ENCODE peak calls at places on chromosomes 3 and 15, in eight cellular contexts. O is IMR-90, T is sigmoid colon, F is cardiac muscle cell, D is fibroblast of pulmonary artery, S is breast epithelium, Z is brain microvascular endothelial cell, M is GM23338. G is an unnamed sample.

GRCh38 chr3:161310649-161311423 is 60.5 kb downstream of the SPTSSB start:
- DNase-seq in O (no peak), T (no peak), F (no peak), D (no peak), S (no peak), Z (no peak), M (no peak), G (no peak)

GRCh38 chr3:157231071-157231470 is 71.1 kb upstream of the CCNL1 start:
- DNase-seq in O (peak; percentile 75), T (no peak), F (no peak), D (peak; percentile 78), S (no peak), Z (peak; percentile 55), M (no peak), G (peak; percentile 87)

GRCh38 chr3:4746241-4746958 is 232.8 kb upstream of the BHLHE40 start:
- DNase-seq in O (peak; percentile 70), T (no peak), F (no peak), D (peak; percentile 74), S (no peak), Z (peak; percentile 71), M (no peak), G (peak; percentile 70)

GRCh38 chr3:183283886-183284285 is 30.8 kb downstream of the B3GNT5 start:
- DNase-seq in O (peak; percentile 74), T (no peak), F (no peak), D (no peak), S (no peak), Z (no peak), M (no peak), G (no peak)

GRCh38 chr3:25021816-25022215 is 406.2 kb upstream of the RARB start:
- DNase-seq in O (peak; percentile 16), T (no peak), F (no peak), D (peak; percentile 46), S (no peak), Z (peak; percentile 49), M (peak; percentile 15), G (peak; percentile 68)

GRCh38 chr3:195155842-195156241 is 115.1 kb downstream of the XXYLT1 start:
- DNase-seq in O (peak; percentile 63), T (no peak), F (no peak), D (no peak), S (no peak), Z (no peak), M (no peak), G (no peak)

GRCh38 chr3:9932843-9933560 is 632 bp upstream of the CRELD1 start:
- DNase-seq in O (peak; percentile 72), T (peak; percentile 95), F (peak; percentile 87), D (peak; percentile 77), S (peak; percentile 84), Z (peak; percentile 82), M (peak; percentile 88), G (peak; percentile 90)

GRCh38 chr3:36678216-36679013 is 85.9 kb downstream of the DCLK3 start:
- DNase-seq in O (peak; percentile 82), T (no peak), F (no peak), D (peak; percentile 49), S (no peak), Z (peak; percentile 71), M (no peak), G (peak; percentile 78)

GRCh38 chr15:41161336-41161735 is 45.3 kb upstream of the INO80 start:
- DNase-seq in O (peak; percentile 36), T (no peak), F (no peak), D (peak; percentile 30), S (no peak), Z (no peak), M (no peak), G (peak; percentile 40)

GRCh38 chr3:84184937-84185336 is 773.9 kb upstream of the CADM2 start:
- DNase-seq in O (no peak), T (no peak), F (no peak), D (no peak), S (no peak), Z (no peak), M (no peak), G (no peak)

GRCh38 chr3:154971771-154972326 is 108.3 kb upstream of the MME start:
- DNase-seq in O (peak; percentile 42), T (no peak), F (no peak), D (peak; percentile 94), S (peak; percentile 71), Z (no peak), M (peak; percentile 4), G (peak; percentile 91)

GRCh38 chr3:195540031-195540430 is 3.1 kb downstream of the PPP1R2 start:
- DNase-seq in O (no peak), T (no peak), F (no peak), D (no peak), S (no peak), Z (no peak), M (no peak), G (no peak)

GRCh38 chr15:98280576-98280975 is 320.1 kb downstream of the ARRDC4 start:
- DNase-seq in O (no peak), T (no peak), F (no peak), D (no peak), S (no peak), Z (no peak), M (no peak), G (no peak)

GRCh38 chr15:67801926-67802914 is 23.1 kb upstream of the SKOR1 start:
- DNase-seq in O (no peak), T (no peak), F (no peak), D (no peak), S (no peak), Z (no peak), M (no peak), G (no peak)

GRCh38 chr3:24963762-24964625 is 464.1 kb upstream of the RARB start:
- DNase-seq in O (peak; percentile 17), T (no peak), F (peak; percentile 58), D (peak; percentile 48), S (no peak), Z (peak; percentile 41), M (peak; percentile 74), G (peak; percentile 62)

GRCh38 chr3:149266733-149267132 is 45.1 kb upstream of the CP start:
- DNase-seq in O (peak; percentile 43), T (no peak), F (no peak), D (no peak), S (no peak), Z (no peak), M (no peak), G (no peak)

DNA sequence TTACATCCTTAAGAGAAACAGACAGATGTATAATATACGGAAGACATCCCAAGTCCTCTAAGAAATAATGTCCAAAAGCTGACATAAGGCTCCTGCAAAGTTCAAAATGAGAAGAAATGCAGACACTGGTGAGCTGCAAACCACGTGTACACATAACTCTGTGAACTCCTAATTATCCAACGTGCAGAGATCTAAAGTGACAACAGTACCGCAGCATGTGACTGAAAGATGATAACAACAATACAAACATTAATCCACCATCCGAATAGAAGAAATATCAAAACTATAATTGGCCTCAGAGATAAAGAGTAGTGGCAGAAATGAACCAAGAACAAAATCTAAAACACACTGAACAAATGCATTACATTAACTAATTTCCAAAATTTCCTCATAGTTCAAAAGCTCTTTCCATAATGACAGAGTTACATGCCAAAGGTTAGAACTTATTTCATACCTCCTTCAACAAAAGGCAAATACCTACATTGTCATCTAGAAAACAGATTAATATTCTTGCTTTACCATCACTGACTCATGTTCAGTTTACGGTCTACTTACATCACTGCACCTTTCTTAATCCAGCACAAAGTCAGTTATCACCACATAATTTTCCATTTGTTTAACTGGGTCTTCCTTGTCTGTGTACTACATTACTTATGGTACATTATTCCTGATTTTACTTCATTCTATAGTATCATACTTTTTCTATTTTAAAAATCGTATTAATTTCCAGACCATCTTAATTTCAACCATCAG is 2.2 kb downstream of the PDCD10 start:
- DNase-seq in O (peak; percentile 0), T (no peak), F (no peak), D (no peak), S (no peak), Z (no peak), M (no peak), G (no peak)
- H3K4me3 ChIP-seq in O (no peak overlapping the region), T (no peak overlapping the region), F (no peak overlapping the region), D (no peak overlapping the region), S (no peak overlapping the region), Z (no peak overlapping the region), M (peak overlapping the region; percentile 73), G (no peak overlapping the region)

DNA sequence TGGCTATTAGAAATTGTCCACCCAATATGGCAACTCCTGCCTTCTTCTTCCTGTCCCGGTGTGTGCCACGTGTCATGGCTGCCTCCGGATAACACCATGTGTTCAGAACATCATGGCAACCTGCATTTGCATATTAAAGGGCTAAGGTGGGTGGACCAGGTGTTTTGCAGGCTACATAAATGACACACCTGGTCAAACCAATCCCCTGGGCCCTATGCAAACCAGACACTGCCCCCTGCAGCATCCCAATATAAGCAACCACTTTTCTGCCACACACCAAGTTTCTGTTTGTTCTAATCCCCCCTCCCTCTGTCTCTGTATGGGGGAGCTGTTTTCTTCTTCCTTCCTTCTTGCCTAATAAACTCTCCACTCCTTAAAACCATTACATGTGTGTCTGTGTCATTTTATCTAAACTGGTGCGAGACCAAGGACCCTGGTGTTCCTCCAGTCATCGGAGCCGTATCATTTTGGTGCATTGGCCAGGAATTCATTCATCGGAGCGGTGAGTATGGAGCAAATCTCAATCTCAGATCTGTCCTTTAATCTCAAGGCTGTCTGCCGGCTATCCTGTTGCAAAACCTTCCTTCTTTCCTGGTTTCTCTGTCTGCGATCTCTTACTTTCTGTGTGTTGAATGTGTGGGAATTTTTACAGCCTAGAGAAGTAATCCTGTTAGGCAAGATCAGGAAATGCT is 44.5 kb downstream of the NCEH1 start:
- DNase-seq in O (no peak), T (no peak), F (no peak), D (peak; percentile 80), S (no peak), Z (no peak), M (peak; percentile 10), G (no peak)
- TF ChIP-seq CTCF in O (peak; percentile 31), T (no peak), F (peak; percentile 51), D (peak; percentile 56), S (no peak), Z (peak; percentile 58), M (peak; percentile 22), G (peak; percentile 37)

GRCh38 chr3:42052867-42053351 is 38.2 kb upstream of the TRAK1 start:
- DNase-seq in O (peak; percentile 69), T (peak; percentile 44), F (no peak), D (no peak), S (no peak), Z (no peak), M (no peak), G (no peak)
- H3K4me3 ChIP-seq in O (no peak overlapping the region), T (no peak overlapping the region), F (no peak overlapping the region), D (no peak overlapping the region), S (no peak overlapping the region), Z (no peak overlapping the region), M (no peak overlapping the region), G (no peak overlapping the region)

GRCh38 chr3:15595955-15596354 is 5.4 kb downstream of the HACL1 start:
- DNase-seq in O (no peak), T (no peak), F (no peak), D (no peak), S (no peak), Z (no peak), M (no peak), G (no peak)

GRCh38 chr3:15602146-15602536 is 596 bp downstream of the BTD start:
- DNase-seq in O (no peak), T (no peak), F (no peak), D (no peak), S (no peak), Z (no peak), M (no peak), G (no peak)

GRCh38 chr3:15606434-15606891 is 4.9 kb downstream of the BTD start:
- DNase-seq in O (no peak), T (no peak), F (no peak), D (no peak), S (no peak), Z (no peak), M (no peak), G (peak; percentile 46)

GRCh38 chr3:15601046-15601398 is 347 bp downstream of the HACL1 start:
- DNase-seq in O (peak; percentile 12), T (no peak), F (no peak), D (no peak), S (no peak), Z (peak; percentile 5), M (no peak), G (no peak)

GRCh38 chr3:15601399-15602145 is at the start of the genes BTD and HACL1:
- DNase-seq in O (peak; percentile 99), T (peak; percentile 99), F (peak; percentile 99), D (peak; percentile 99), S (peak; percentile 99), Z (peak; percentile 99), M (peak; percentile 100), G (peak; percentile 99)
- TF ChIP-seq CTCF in O (peak; percentile 29), T (peak; percentile 42), F (peak; percentile 19), D (peak; percentile 28), S (no peak), Z (peak; percentile 48), M (no peak), G (peak; percentile 26)

G was measured in cardiac fibroblast.